ENCODE peak calls at places on chromosomes 2 and 18, in six cellular contexts. Y is fibroblast of lung, F is tibial artery, C is psoas muscle, D is kidney, I is uterus. M is an unnamed sample.

GRCh38 chr2:40004336-40004735 is 225.3 kb upstream of the THUMPD2 start:
- DNase-seq in Y (no peak), F (no peak), C (no peak), D (no peak), I (no peak), M (no peak)

GRCh38 chr2:218865396-218865795 is 5.8 kb downstream of the WNT6 start:
- DNase-seq in Y (no peak), F (no peak), C (no peak), D (no peak), I (no peak), M (no peak)

GRCh38 chr18:44536041-44536440 is 144.6 kb upstream of the SETBP1 start:
- DNase-seq in Y (peak), F (no peak), C (no peak), D (no peak), I (no peak), M (no peak)

GRCh38 chr2:71943238-71944182 is 204.2 kb downstream of the CYP26B1 start:
- DNase-seq in Y (peak), F (peak), C (peak), D (peak), I (peak), M (no peak)

GRCh38 chr2:110720547-110720946 is 11.8 kb upstream of the ACOXL start:
- DNase-seq in Y (no peak), F (no peak), C (no peak), D (no peak), I (no peak), M (no peak)

GRCh38 chr2:19355931-19356544 is 2.4 kb downstream of the OSR1 start:
- DNase-seq in Y (peak), F (no peak), C (no peak), D (no peak), I (no peak), M (no peak)

GRCh38 chr2:166637051-166637450 is 143.0 kb upstream of the SCN7A start:
- DNase-seq in Y (peak), F (no peak), C (no peak), D (no peak), I (no peak), M (no peak)

GRCh38 chr2:25322313-25322712 is 19.4 kb downstream of the DNMT3A start:
- DNase-seq in Y (no peak), F (no peak), C (peak), D (no peak), I (no peak), M (no peak)

GRCh38 chr2:64987963-64988419 is 1.2 kb upstream of the SLC1A4 start:
- DNase-seq in Y (peak), F (no peak), C (no peak), D (no peak), I (no peak), M (no peak)

GRCh38 chr18:58754544-58755068 is 83.3 kb downstream of the MALT1 start:
- DNase-seq in Y (no peak), F (peak), C (peak), D (no peak), I (no peak), M (no peak)

GRCh38 chr2:236858661-236859060 is 227.0 kb upstream of the COPS8 start:
- DNase-seq in Y (no peak), F (peak), C (no peak), D (no peak), I (no peak), M (no peak)

GRCh38 chr18:58497845-58498244 is 131.0 kb downstream of the ALPK2 start:
- DNase-seq in Y (no peak), F (no peak), C (no peak), D (no peak), I (no peak), M (no peak)

GRCh38 chr2:218008060-218009040 is 5.6 kb upstream of the TNS1 start:
- DNase-seq in Y (peak), F (no peak), C (no peak), D (no peak), I (no peak), M (no peak)

GRCh38 chr2:68292108-68292710 is 27.5 kb downstream of the CNRIP1 start:
- DNase-seq in Y (peak), F (no peak), C (no peak), D (no peak), I (no peak), M (no peak)

GRCh38 chr2:68295523-68295922 is 24.2 kb downstream of the CNRIP1 start:
- DNase-seq in Y (no peak), F (no peak), C (no peak), D (no peak), I (no peak), M (no peak)

GRCh38 chr2:68293024-68293423 is 26.7 kb downstream of the CNRIP1 start:
- DNase-seq in Y (no peak), F (no peak), C (no peak), D (no peak), I (no peak), M (no peak)

GRCh38 chr2:68294913-68295312 is 24.8 kb downstream of the CNRIP1 start:
- DNase-seq in Y (no peak), F (no peak), C (no peak), D (no peak), I (no peak), M (no peak)

DNA sequence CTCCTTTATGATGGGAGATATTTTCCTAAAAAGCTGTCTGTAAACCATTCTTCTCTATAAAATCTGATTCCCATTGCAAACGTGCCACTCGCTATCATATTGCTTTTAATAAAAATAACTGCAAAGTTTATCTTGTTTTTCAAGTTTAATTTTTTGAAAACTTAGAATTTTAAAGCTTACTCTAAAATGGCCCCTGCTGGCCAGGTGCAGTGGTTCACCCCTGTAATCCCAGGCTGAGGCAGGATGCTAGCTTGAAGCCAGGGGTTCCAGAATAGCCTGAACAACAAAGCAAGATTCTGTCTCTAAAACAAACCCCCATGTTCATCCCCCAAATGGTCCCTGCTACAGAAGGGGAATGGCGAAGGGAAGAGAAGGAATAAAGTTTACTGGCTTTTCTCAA is 25.6 kb downstream of the CNRIP1 start:
- DNase-seq in Y (no peak), F (no peak), C (no peak), D (no peak), I (no peak), M (no peak)
- TF ChIP-seq CTCF in Y (no peak), F (no peak), C (peak), D (no peak), I (no peak), M (no peak)

GRCh38 chr2:67773876-67774275 is 288.9 kb downstream of the C1D start:
- DNase-seq in Y (no peak), F (no peak), C (no peak), D (no peak), I (no peak), M (no peak)
- TF ChIP-seq CTCF in Y (no peak), F (no peak), C (no peak), D (no peak), I (no peak), M (no peak)

GRCh38 chr18:74595425-74595824 is 2.2 kb upstream of the ZNF407 start:
- DNase-seq in Y (no peak), F (no peak), C (no peak), D (no peak), I (no peak), M (no peak)

GRCh38 chr18:74597662-74598349 is at the start of gene ZNF407:
- DNase-seq in Y (peak), F (peak), C (peak), D (peak), I (peak), M (peak)

GRCh38 chr18:74604366-74604765 is 6.7 kb downstream of the ZNF407 start:
- DNase-seq in Y (no peak), F (no peak), C (no peak), D (no peak), I (no peak), M (no peak)

GRCh38 chr18:74596959-74597661 is 560 bp upstream of the ZNF407 start:
- DNase-seq in Y (peak), F (peak), C (peak), D (peak), I (peak), M (peak)

DNA sequence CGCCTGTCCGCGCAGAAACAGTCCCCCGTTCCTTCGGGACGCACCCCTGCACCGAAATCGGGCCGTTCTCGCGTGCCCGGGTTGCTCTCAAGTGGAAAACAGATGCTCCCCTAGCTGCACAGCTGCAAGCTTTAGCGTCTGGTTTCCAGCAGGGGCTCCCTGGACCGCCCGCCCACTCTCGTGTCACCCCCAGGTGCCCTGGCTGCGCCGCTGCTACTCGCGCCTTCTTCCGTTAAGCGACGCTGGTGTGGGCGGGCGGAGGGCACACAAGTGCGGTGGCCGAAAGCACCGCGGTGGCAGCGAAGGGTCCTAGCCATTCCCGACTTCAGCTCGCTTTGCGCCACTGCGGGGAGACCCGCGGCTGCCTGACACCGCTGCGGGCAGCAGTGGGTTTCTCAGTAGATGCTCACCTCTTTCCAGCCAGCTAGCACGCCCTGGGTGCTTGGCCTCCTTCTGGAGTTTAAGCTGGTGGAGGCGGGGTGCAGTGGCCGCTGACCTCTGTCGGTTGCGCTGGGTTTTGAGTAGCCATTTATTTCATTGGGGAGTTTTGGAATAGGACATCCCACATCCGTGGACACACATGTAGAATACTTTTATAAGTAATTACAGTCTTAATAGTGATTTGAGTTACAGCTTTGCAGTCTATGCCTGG is 806 bp downstream of the ZNF407 start:
- DNase-seq in Y (peak), F (peak), C (peak), D (peak), I (no peak), M (no peak)
- TF ChIP-seq CTCF in Y (peak), F (peak), C (peak), D (no peak), I (no peak), M (peak)

GRCh38 chr2:60555066-60555793 is 1.8 kb upstream of the BCL11A start:
- DNase-seq in Y (peak), F (no peak), C (peak), D (peak), I (peak), M (no peak)

GRCh38 chr2:60554649-60555065 is 1.2 kb upstream of the BCL11A start:
- DNase-seq in Y (no peak), F (no peak), C (no peak), D (no peak), I (no peak), M (no peak)

GRCh38 chr2:60553496-60553991 is at the start of gene BCL11A:
- DNase-seq in Y (peak), F (no peak), C (peak), D (peak), I (no peak), M (no peak)

GRCh38 chr2:60552851-60553495 is 481 bp downstream of the BCL11A start:
- DNase-seq in Y (no peak), F (no peak), C (no peak), D (no peak), I (no peak), M (no peak)

DNA sequence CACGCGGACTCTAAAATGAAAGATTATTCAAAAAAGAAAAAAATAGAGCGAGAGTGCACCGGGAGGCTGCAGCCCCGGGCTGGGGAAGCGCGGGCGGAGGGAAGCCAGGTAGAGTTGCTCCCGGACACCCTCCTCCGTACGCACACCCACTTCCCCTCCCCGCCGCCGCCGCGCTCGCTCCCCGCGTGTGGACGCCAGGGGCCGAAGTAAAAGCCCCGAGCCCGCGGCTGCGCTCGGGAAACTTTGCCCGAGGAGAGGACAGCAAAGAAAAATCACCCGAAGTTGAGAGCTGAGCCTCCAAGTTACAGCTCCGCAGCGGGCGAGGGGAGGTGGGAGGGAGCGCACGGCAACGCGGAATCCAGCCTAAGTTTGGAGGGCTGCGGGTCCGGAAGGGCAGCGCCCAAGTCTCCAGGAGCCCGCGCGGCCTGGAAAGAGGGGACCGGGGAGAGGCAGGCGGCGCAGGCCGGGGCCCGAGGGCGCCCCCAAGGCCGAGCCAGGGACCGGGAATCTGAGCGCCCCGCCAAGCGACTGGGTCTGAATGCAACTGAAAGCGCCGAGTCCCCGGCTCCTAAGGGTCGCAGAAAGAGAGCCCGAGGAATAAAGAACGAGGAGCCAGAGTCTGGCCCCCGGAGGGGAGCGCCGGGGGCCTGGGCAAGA is 666 bp upstream of the BCL11A start:
- DNase-seq in Y (no peak), F (no peak), C (peak), D (peak), I (no peak), M (no peak)
- TF ChIP-seq CTCF in Y (no peak), F (no peak), C (no peak), D (no peak), I (no peak), M (no peak)

DNA sequence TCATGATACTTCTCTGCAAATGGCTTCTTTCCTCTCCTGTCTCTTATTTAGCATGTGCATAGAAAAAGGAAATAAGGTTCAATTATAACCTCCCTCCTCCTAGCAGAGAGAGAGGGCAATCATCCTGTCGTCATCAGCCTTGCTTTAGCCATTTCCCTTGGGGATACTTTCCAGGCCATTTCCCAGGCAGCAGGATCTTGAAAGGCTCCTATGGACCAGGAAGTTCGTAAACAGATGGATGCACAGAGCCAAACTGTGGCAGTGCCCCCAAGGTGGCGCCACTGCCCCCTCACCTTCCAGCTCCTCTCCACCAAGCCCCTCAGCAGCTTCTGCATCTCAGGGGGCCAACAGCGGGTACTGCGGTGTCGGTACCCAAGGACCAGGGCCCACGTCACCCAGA is 157.4 kb downstream of the DTNA start:
- DNase-seq in Y (no peak), F (no peak), C (no peak), D (no peak), I (peak), M (no peak)
- TF ChIP-seq CTCF in Y (peak), F (peak), C (peak), D (no peak), I (no peak), M (peak)